ENCODE peak calls at places on chromosomes 12 and 14, in nine cellular contexts. V is left ventricle myocardium inferior, H is right atrium auricular region, Y is AG10803, I is WTC11, R is GM12864, S is heart left ventricle, L is RWPE1, K is HFFc6. C is an unnamed sample.

GRCh38 chr12:52667931-52668330 is 12.3 kb downstream of the KRT1 start:
- DNase-seq in V (no peak), H (no peak), Y (no peak), I (no peak), R (no peak), S (no peak), L (no peak), K (no peak), C (no peak)

GRCh38 chr14:73567951-73568885 is 795 bp upstream of the ACOT2 start:
- DNase-seq in V (no peak), H (no peak), Y (peak; percentile 33), I (no peak), R (no peak), S (no peak), L (no peak), K (peak; percentile 16), C (no peak)

GRCh38 chr12:6182279-6182898 is 17.8 kb upstream of the CD9 start:
- DNase-seq in V (peak; percentile 61), H (peak; percentile 80), Y (peak; percentile 91), I (no peak), R (no peak), S (peak; percentile 75), L (peak; percentile 52), K (peak; percentile 74), C (no peak)

GRCh38 chr12:43662736-43663135 is 95.9 kb downstream of the PUS7L start:
- DNase-seq in V (no peak), H (no peak), Y (no peak), I (no peak), R (no peak), S (no peak), L (no peak), K (no peak), C (no peak)

GRCh38 chr12:12398026-12398859 is 41.4 kb downstream of the BORCS5 start:
- DNase-seq in V (peak; percentile 45), H (peak; percentile 84), Y (peak; percentile 98), I (no peak), R (no peak), S (peak; percentile 47), L (peak; percentile 88), K (peak; percentile 92), C (peak; percentile 77)

GRCh38 chr14:71521736-71522135 is 410.5 kb upstream of the RGS6 start:
- DNase-seq in V (no peak), H (no peak), Y (no peak), I (no peak), R (no peak), S (no peak), L (no peak), K (no peak), C (no peak)

GRCh38 chr14:102158797-102159196 is 19.1 kb downstream of the WDR20 start:
- DNase-seq in V (no peak), H (no peak), Y (no peak), I (no peak), R (no peak), S (no peak), L (no peak), K (no peak), C (no peak)

GRCh38 chr12:88083634-88084033 is 54.4 kb upstream of the C12orf50 start:
- DNase-seq in V (no peak), H (no peak), Y (no peak), I (no peak), R (no peak), S (no peak), L (no peak), K (no peak), C (no peak)

GRCh38 chr14:73468808-73469386 is 10.6 kb upstream of the NUMB start:
- DNase-seq in V (no peak), H (no peak), Y (no peak), I (no peak), R (no peak), S (no peak), L (no peak), K (no peak), C (no peak)

GRCh38 chr14:105882626-105883025 is 356.2 kb downstream of the TMEM121 start:
- DNase-seq in V (peak; percentile 5), H (no peak), Y (no peak), I (peak; percentile 2), R (no peak), S (peak; percentile 4), L (no peak), K (no peak), C (no peak)

GRCh38 chr14:74609721-74610120 is 2.3 kb downstream of the LTBP2 start:
- DNase-seq in V (no peak), H (no peak), Y (no peak), I (no peak), R (no peak), S (no peak), L (no peak), K (no peak), C (no peak)

GRCh38 chr12:65787056-65787855 is 37.0 kb upstream of the HMGA2 start:
- DNase-seq in V (peak; percentile 25), H (no peak), Y (no peak), I (no peak), R (no peak), S (peak; percentile 16), L (no peak), K (no peak), C (no peak)

DNA sequence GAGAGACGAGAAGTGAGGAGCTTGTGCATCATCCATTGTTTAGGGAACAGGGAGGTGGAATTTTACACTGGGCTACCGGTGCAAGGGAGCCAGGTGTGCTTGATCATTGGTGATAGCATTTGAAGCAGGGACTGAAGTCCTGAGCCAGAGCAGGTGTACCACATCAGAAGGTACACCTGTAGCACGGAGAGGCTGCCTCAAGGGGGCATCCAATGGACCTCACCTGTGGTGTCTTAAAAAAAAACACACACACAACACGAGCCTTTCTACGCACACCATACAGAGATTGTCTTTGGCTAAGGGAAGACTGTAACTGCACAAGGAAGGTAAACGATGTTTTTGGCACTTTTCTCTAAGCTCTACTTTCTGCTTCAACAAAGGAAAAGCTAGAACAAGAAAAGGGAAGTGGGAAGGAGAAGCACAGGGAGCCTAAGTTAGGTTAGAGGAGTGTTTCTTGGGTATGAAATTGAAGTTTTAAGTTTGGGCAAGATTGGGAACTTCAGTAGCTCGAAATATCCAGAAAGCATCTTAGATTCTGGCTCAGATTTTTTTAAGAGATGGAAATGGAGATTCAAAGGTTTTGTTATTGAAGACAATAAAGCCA is 334.3 kb upstream of the FBXO33 start:
- DNase-seq in V (no peak), H (no peak), Y (no peak), I (peak; percentile 39), R (no peak), S (no peak), L (no peak), K (no peak), C (no peak)
- TF ChIP-seq CTCF in V (no peak), H (no peak), Y (no peak), I (no peak), R (no peak), S (no peak), L (no peak), K (no peak), C (no peak)

DNA sequence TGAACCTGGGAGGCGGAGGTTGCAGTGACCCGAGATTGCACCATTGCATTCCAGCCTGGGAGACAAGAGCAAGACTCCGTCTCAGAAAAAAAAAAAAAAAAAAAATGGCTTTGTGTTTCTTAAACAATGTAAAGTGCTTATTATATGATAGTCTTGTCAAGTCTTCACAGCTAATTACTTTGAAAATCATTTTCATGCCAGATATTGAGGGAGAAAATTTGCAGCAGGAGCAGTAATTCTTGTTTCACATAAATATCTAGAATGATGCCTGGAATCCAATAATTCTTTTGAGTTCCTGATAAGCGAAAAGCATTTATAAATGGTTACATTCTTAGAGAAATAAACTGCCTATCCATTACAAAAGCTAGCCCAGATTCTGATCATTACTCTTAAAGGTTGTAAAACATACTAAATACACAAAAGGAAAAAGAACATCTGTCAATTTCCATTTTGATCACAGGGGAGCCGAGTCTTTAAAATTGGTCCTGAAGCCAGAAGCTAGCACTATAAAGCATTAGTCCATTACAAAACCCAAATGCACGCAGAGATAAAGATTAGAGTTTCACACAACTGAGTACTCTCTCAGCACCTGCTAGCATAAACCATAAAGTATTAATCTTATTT is 50.3 kb downstream of the IFT81 start:
- DNase-seq in V (no peak), H (no peak), Y (no peak), I (no peak), R (no peak), S (no peak), L (no peak), K (no peak), C (no peak)
- TF ChIP-seq CTCF in V (no peak), H (no peak), Y (no peak), I (no peak), R (no peak), S (no peak), L (no peak), K (no peak), C (no peak)

GRCh38 chr12:103626498-103626897 is 39.4 kb downstream of the STAB2 start:
- DNase-seq in V (peak; percentile 43), H (peak; percentile 71), Y (peak; percentile 50), I (peak; percentile 32), R (no peak), S (peak; percentile 67), L (peak; percentile 65), K (peak; percentile 60), C (peak; percentile 59)
- TF ChIP-seq CTCF in V (peak; percentile 59), H (no peak), Y (peak; percentile 46), I (no peak), R (no peak), S (peak; percentile 34), L (no peak), K (peak; percentile 50), C (no peak)

GRCh38 chr14:65411656-65412188 is 808 bp upstream of the FUT8 start:
- DNase-seq in V (peak; percentile 94), H (peak; percentile 95), Y (peak; percentile 93), I (peak; percentile 90), R (peak; percentile 54), S (peak; percentile 94), L (peak; percentile 89), K (peak; percentile 91), C (peak; percentile 88)

GRCh38 chr14:65410640-65411039 is 1.9 kb upstream of the FUT8 start:
- DNase-seq in V (no peak), H (no peak), Y (no peak), I (no peak), R (no peak), S (no peak), L (no peak), K (no peak), C (no peak)

GRCh38 chr14:65413739-65414045 is 1.2 kb downstream of the FUT8 start:
- DNase-seq in V (no peak), H (no peak), Y (no peak), I (no peak), R (peak; percentile 16), S (no peak), L (no peak), K (no peak), C (no peak)

GRCh38 chr14:65412881-65413738 is 580 bp downstream of the FUT8 start:
- DNase-seq in V (peak; percentile 14), H (peak; percentile 66), Y (peak; percentile 72), I (peak; percentile 41), R (peak; percentile 30), S (peak; percentile 12), L (peak; percentile 46), K (peak; percentile 61), C (peak; percentile 16)

DNA sequence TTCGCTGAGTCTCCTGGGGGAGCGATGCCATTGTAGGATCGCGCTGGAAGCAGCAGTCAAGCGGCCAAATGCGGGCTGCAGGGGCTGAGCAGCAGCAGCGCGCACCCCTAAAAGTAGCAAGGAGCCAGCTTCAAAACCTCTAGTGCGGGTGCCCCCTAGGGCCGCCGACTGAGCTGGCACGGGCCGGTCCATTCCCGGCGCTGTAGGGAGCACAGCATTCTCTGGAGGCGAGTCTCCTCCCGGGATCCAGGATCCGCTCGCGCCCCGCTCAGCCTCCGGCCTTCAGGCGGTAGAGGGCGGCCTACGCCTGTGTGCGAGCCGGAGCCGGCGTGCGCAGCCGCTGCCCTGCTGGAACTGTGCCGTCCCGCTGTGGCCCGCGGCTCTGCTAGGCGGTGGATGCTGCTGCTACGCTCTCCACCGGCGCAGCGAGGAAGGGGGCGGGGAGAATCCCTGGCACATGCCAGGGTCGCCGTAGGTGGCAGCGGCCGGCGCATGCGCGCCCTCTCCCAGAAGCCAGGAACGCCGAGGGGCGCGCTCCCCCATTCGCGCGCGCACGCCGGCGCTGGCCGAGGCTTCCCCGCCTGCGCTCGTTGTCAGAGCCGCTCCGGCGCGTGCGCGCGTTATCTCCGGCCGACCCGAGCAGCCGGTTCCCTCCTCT is at the start of gene FUT8:
- DNase-seq in V (peak; percentile 94), H (peak; percentile 93), Y (peak; percentile 97), I (peak; percentile 96), R (peak; percentile 77), S (peak; percentile 95), L (peak; percentile 84), K (peak; percentile 97), C (peak; percentile 98)
- TF ChIP-seq CTCF in V (peak; percentile 72), H (peak; percentile 26), Y (peak; percentile 60), I (no peak), R (peak; percentile 66), S (peak; percentile 53), L (peak; percentile 74), K (peak; percentile 79), C (peak; percentile 11)